ENCODE peak calls at places on chromosome 2, in six cellular contexts. One of them, this sample, is unnamed. For H3K4me1, the result is how much of the 10 kb centered on the place peaks cover.

GRCh38 chr2:172962064-172962463 is 113.6 kb upstream of the MAP3K20 start:
- DNase-seq in colonic mucosa: no peak
- DNase-seq in tibial artery: no peak
- DNase-seq in thoracic aorta: no peak
- DNase-seq in mucosa of descending colon: no peak
- DNase-seq in heart right ventricle: no peak
- DNase-seq in this sample: no peak

GRCh38 chr2:233673896-233674295 is 2.2 kb downstream of the UGT1A9 start:
- DNase-seq in colonic mucosa: no peak
- DNase-seq in tibial artery: no peak
- DNase-seq in thoracic aorta: no peak
- DNase-seq in mucosa of descending colon: no peak
- DNase-seq in heart right ventricle: no peak
- DNase-seq in this sample: no peak

GRCh38 chr2:138421971-138422335 is 79.6 kb upstream of the SPOPL start:
- DNase-seq in colonic mucosa: no peak
- DNase-seq in tibial artery: no peak
- DNase-seq in thoracic aorta: no peak
- DNase-seq in mucosa of descending colon: no peak
- DNase-seq in heart right ventricle: no peak
- DNase-seq in this sample: no peak

GRCh38 chr2:149420053-149420963 is 89.9 kb downstream of the LYPD6 start:
- DNase-seq in colonic mucosa: peak
- DNase-seq in tibial artery: no peak
- DNase-seq in thoracic aorta: no peak
- DNase-seq in mucosa of descending colon: no peak
- DNase-seq in heart right ventricle: no peak
- DNase-seq in this sample: no peak

GRCh38 chr2:162245051-162245450 is 1.8 kb upstream of the FAP start:
- DNase-seq in colonic mucosa: no peak
- DNase-seq in tibial artery: no peak
- DNase-seq in thoracic aorta: no peak
- DNase-seq in mucosa of descending colon: no peak
- DNase-seq in heart right ventricle: no peak
- DNase-seq in this sample: no peak

GRCh38 chr2:232523682-232524597 is 2.0 kb upstream of the CHRND start:
- DNase-seq in colonic mucosa: peak
- DNase-seq in tibial artery: no peak
- DNase-seq in thoracic aorta: no peak
- DNase-seq in mucosa of descending colon: no peak
- DNase-seq in heart right ventricle: no peak
- DNase-seq in this sample: no peak

GRCh38 chr2:69755862-69756467 is 14.0 kb downstream of the ANXA4 start:
- DNase-seq in colonic mucosa: peak
- DNase-seq in tibial artery: peak
- DNase-seq in thoracic aorta: no peak
- DNase-seq in mucosa of descending colon: no peak
- DNase-seq in heart right ventricle: no peak
- DNase-seq in this sample: no peak

GRCh38 chr2:33121416-33121815 is 174.7 kb downstream of the LTBP1 start:
- DNase-seq in colonic mucosa: no peak
- DNase-seq in tibial artery: no peak
- DNase-seq in thoracic aorta: no peak
- DNase-seq in mucosa of descending colon: no peak
- DNase-seq in heart right ventricle: no peak
- DNase-seq in this sample: no peak

GRCh38 chr2:127675335-127676261 is at the start of gene LIMS2:
- DNase-seq in colonic mucosa: no peak
- DNase-seq in tibial artery: peak
- DNase-seq in thoracic aorta: no peak
- DNase-seq in mucosa of descending colon: no peak
- DNase-seq in heart right ventricle: peak
- DNase-seq in this sample: peak

GRCh38 chr2:1670636-1671035 is 73.7 kb downstream of the PXDN start:
- DNase-seq in colonic mucosa: peak
- DNase-seq in tibial artery: no peak
- DNase-seq in thoracic aorta: no peak
- DNase-seq in mucosa of descending colon: no peak
- DNase-seq in heart right ventricle: no peak
- DNase-seq in this sample: peak

GRCh38 chr2:99821572-99822369 is 320.6 kb downstream of the AFF3 start:
- DNase-seq in colonic mucosa: no peak
- DNase-seq in tibial artery: no peak
- DNase-seq in thoracic aorta: no peak
- DNase-seq in mucosa of descending colon: no peak
- DNase-seq in heart right ventricle: no peak
- DNase-seq in this sample: no peak

GRCh38 chr2:37671816-37672103 is 318 bp upstream of the CDC42EP3 start:
- DNase-seq in colonic mucosa: no peak
- DNase-seq in tibial artery: peak
- DNase-seq in thoracic aorta: no peak
- DNase-seq in mucosa of descending colon: no peak
- DNase-seq in heart right ventricle: no peak
- DNase-seq in this sample: no peak

GRCh38 chr2:3651686-3652516 is 6.1 kb upstream of the ALLC start:
- DNase-seq in colonic mucosa: peak
- DNase-seq in tibial artery: no peak
- DNase-seq in thoracic aorta: no peak
- DNase-seq in mucosa of descending colon: peak
- DNase-seq in heart right ventricle: peak
- DNase-seq in this sample: no peak

GRCh38 chr2:233122541-233122940 is 62.4 kb downstream of the INPP5D start:
- DNase-seq in colonic mucosa: no peak
- DNase-seq in tibial artery: no peak
- DNase-seq in thoracic aorta: no peak
- DNase-seq in mucosa of descending colon: no peak
- DNase-seq in heart right ventricle: no peak
- DNase-seq in this sample: no peak

GRCh38 chr2:6470518-6470917 is 395.2 kb downstream of the CMPK2 start:
- DNase-seq in colonic mucosa: no peak
- DNase-seq in tibial artery: no peak
- DNase-seq in thoracic aorta: no peak
- DNase-seq in mucosa of descending colon: no peak
- DNase-seq in heart right ventricle: no peak
- DNase-seq in this sample: no peak

GRCh38 chr2:240981871-240982800 is 16.3 kb upstream of the SNED1 start:
- DNase-seq in colonic mucosa: no peak
- DNase-seq in tibial artery: peak
- DNase-seq in thoracic aorta: no peak
- DNase-seq in mucosa of descending colon: peak
- DNase-seq in heart right ventricle: peak
- DNase-seq in this sample: no peak

GRCh38 chr2:127096280-127096679 is 10.7 kb downstream of the BIN1 start:
- DNase-seq in colonic mucosa: no peak
- DNase-seq in tibial artery: no peak
- DNase-seq in thoracic aorta: no peak
- DNase-seq in mucosa of descending colon: peak
- DNase-seq in heart right ventricle: no peak
- DNase-seq in this sample: no peak

GRCh38 chr2:96869824-96870630 is at the start of gene SEMA4C:
- DNase-seq in colonic mucosa: peak
- DNase-seq in tibial artery: peak
- DNase-seq in thoracic aorta: no peak
- DNase-seq in mucosa of descending colon: no peak
- DNase-seq in heart right ventricle: peak
- DNase-seq in this sample: peak

GRCh38 chr2:237568121-237568660 is 1.8 kb downstream of the PRLH start:
- DNase-seq in colonic mucosa: no peak
- DNase-seq in tibial artery: no peak
- DNase-seq in thoracic aorta: no peak
- DNase-seq in mucosa of descending colon: no peak
- DNase-seq in heart right ventricle: no peak
- DNase-seq in this sample: no peak

GRCh38 chr2:105037572-105038382 is at the start of gene MRPS9:
- DNase-seq in colonic mucosa: peak
- DNase-seq in tibial artery: peak
- DNase-seq in thoracic aorta: peak
- DNase-seq in mucosa of descending colon: peak
- DNase-seq in heart right ventricle: peak
- DNase-seq in this sample: peak

GRCh38 chr2:132815522-132815921 is 145.5 kb upstream of the LYPD1 start:
- DNase-seq in colonic mucosa: no peak
- DNase-seq in tibial artery: no peak
- DNase-seq in thoracic aorta: no peak
- DNase-seq in mucosa of descending colon: no peak
- DNase-seq in heart right ventricle: no peak
- DNase-seq in this sample: no peak

GRCh38 chr2:102235042-102235473 is 48.2 kb downstream of the IL1RL2 start:
- DNase-seq in colonic mucosa: no peak
- DNase-seq in tibial artery: no peak
- DNase-seq in thoracic aorta: no peak
- DNase-seq in mucosa of descending colon: no peak
- DNase-seq in heart right ventricle: no peak
- DNase-seq in this sample: no peak

GRCh38 chr2:212537311-212538155 is 1.1 kb downstream of the ERBB4 start:
- DNase-seq in colonic mucosa: peak
- DNase-seq in tibial artery: peak
- DNase-seq in thoracic aorta: no peak
- DNase-seq in mucosa of descending colon: peak
- DNase-seq in heart right ventricle: peak
- DNase-seq in this sample: no peak

GRCh38 chr2:238913931-238914647 is 66.2 kb downstream of the TWIST2 start:
- DNase-seq in colonic mucosa: no peak
- DNase-seq in tibial artery: peak
- DNase-seq in thoracic aorta: no peak
- DNase-seq in mucosa of descending colon: no peak
- DNase-seq in heart right ventricle: no peak
- DNase-seq in this sample: peak

GRCh38 chr2:16708173-16708572 is 42.5 kb upstream of the CYRIA start:
- DNase-seq in colonic mucosa: no peak
- DNase-seq in tibial artery: no peak
- DNase-seq in thoracic aorta: no peak
- DNase-seq in mucosa of descending colon: no peak
- DNase-seq in heart right ventricle: no peak
- DNase-seq in this sample: no peak

GRCh38 chr2:16908671-16909070 is 243.0 kb upstream of the CYRIA start:
- DNase-seq in colonic mucosa: no peak
- DNase-seq in tibial artery: no peak
- DNase-seq in thoracic aorta: no peak
- DNase-seq in mucosa of descending colon: no peak
- DNase-seq in heart right ventricle: no peak
- DNase-seq in this sample: no peak

GRCh38 chr2:46384457-46384815 is 87.2 kb downstream of the EPAS1 start:
- DNase-seq in colonic mucosa: no peak
- DNase-seq in tibial artery: no peak
- DNase-seq in thoracic aorta: no peak
- DNase-seq in mucosa of descending colon: no peak
- DNase-seq in heart right ventricle: no peak
- DNase-seq in this sample: no peak

DNA sequence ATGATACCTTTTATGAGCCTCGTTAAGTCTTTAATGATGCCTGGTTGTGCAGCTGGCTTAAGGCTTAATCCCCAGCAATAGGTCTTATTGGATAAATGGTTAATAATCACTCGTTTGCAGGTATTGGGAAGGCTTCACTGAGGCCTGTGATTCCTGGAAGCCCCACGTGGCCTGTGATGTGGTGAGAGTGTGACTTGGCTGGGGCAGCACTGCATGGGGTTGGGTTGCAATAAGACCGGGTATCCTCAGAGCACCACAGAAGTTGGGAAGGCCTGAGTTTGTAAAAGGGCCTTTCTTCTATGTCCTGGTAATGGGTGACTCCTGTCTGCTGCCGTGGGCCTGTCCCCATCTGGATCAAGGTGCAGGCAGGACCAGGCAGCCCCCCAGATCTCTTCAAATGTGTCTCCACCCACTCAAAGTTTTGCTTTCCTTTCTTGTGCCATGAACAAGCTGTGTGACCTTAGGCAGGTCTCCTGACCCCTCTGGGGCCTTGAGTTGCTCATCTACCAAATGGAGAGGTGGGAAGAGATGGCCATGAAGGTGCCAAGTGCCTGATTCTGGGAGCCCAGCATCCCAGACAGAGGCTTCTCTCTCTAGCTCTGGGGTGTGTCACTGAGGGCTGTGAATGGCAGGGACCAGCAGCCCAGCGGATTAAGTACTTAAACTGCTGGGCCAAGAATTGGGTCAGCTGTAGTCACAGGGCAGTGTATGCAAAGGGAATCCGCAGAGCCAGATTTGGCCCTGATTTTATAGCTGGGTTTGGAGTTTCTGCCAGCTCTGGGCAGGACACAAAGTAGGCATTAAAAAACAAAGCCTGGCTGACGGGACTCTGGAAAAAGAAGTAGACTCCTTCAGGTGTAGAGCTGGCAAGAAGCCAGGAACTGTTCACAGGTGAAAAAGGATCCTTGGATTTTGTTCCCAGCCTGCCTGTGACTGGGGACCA is 24.4 kb downstream of the LBH start:
- DNase-seq in colonic mucosa: no peak
- DNase-seq in tibial artery: no peak
- DNase-seq in thoracic aorta: no peak
- DNase-seq in mucosa of descending colon: no peak
- DNase-seq in heart right ventricle: no peak
- DNase-seq in this sample: no peak
- H3K4me1 ChIP-seq in colonic mucosa: under half
- H3K4me1 ChIP-seq in tibial artery: under half
- H3K4me1 ChIP-seq in thoracic aorta: under half
- H3K4me1 ChIP-seq in mucosa of descending colon: under half
- H3K4me1 ChIP-seq in heart right ventricle: half or more
- H3K4me1 ChIP-seq in this sample: under half

GRCh38 chr2:28401948-28402550 is 9.4 kb downstream of the FOSL2 start:
- DNase-seq in colonic mucosa: no peak
- DNase-seq in tibial artery: no peak
- DNase-seq in thoracic aorta: no peak
- DNase-seq in mucosa of descending colon: no peak
- DNase-seq in heart right ventricle: no peak
- DNase-seq in this sample: no peak
- H3K4me1 ChIP-seq in colonic mucosa: under half
- H3K4me1 ChIP-seq in tibial artery: half or more
- H3K4me1 ChIP-seq in thoracic aorta: half or more
- H3K4me1 ChIP-seq in mucosa of descending colon: half or more
- H3K4me1 ChIP-seq in heart right ventricle: half or more
- H3K4me1 ChIP-seq in this sample: half or more

DNA sequence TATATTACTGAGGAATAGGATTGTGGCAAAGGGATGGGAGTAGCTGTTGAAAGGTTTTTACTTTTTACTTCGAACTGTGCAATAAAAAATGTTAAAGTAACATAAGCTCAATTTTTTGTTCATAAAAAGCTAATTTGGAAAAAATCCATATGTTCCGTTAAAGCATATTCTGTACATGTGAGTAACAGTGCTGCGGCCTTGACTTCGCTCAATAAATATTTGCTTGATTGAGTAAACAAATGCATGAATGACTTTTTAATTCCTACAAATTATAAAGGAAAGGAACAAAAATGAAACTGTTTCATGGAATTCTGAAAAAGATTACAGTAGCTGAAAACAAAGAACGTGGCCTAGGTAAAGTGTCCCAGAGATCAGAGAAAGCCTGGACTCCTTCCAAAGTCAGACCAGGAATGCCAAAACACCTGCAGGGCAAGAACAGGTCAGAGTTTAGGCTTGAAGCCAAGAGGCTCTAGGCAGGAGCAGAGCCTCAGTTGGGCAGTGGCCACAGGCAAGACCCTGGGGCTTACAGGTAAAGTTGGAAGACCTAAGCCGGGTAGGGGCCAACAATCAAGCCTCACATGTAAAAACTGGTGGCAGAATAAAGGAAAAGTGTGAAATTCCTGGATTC is 44.3 kb upstream of the FIGN start:
- DNase-seq in colonic mucosa: no peak
- DNase-seq in tibial artery: no peak
- DNase-seq in thoracic aorta: no peak
- DNase-seq in mucosa of descending colon: no peak
- DNase-seq in heart right ventricle: no peak
- DNase-seq in this sample: no peak
- H3K4me1 ChIP-seq in colonic mucosa: under half
- H3K4me1 ChIP-seq in tibial artery: under half
- H3K4me1 ChIP-seq in thoracic aorta: under half
- H3K4me1 ChIP-seq in mucosa of descending colon: under half
- H3K4me1 ChIP-seq in heart right ventricle: under half
- H3K4me1 ChIP-seq in this sample: under half

GRCh38 chr2:199988176-199988575 is 32.8 kb downstream of the MAIP1 start:
- DNase-seq in colonic mucosa: no peak
- DNase-seq in tibial artery: no peak
- DNase-seq in thoracic aorta: no peak
- DNase-seq in mucosa of descending colon: no peak
- DNase-seq in heart right ventricle: no peak
- DNase-seq in this sample: no peak
- H3K4me1 ChIP-seq in colonic mucosa: under half
- H3K4me1 ChIP-seq in tibial artery: under half
- H3K4me1 ChIP-seq in thoracic aorta: under half
- H3K4me1 ChIP-seq in mucosa of descending colon: under half
- H3K4me1 ChIP-seq in heart right ventricle: under half
- H3K4me1 ChIP-seq in this sample: under half

This sample was measured in uterus.